ENCODE peak calls at places on chromosomes 4 and X, in ten cellular contexts. A is activated T-helper 1 cell treated with anti-CD3 and anti-CD28 coated beads, Interleukin-2, amount 50 U/mL, for 16 hours; R is COR-L47; X is WTC11; V is substantia nigra; P is kidney epithelial cell; Z is stimulated activated CD8-positive, alpha-beta memory T cell treated with anti-CD3 and anti-CD28 coated beads, Interleukin-4, amount 100 ng/mL, for 1 hour; K is endothelial cell; D is psoas muscle; S is stimulated activated CD4-positive, alpha-beta T cell treated with anti-CD3 and anti-CD28 coated beads, Interleukin-15, amount 100 ng/mL, for 1 hour. C is an unnamed sample.

GRCh38 chr4:183403486-183403885 is 41.0 kb upstream of the CDKN2AIP start:
- DNase-seq in A (no peak), R (no peak), X (no peak), V (no peak), P (no peak), Z (no peak), K (no peak), D (no peak), S (no peak), C (no peak)

GRCh38 chr4:8324640-8325239 is 55.2 kb downstream of the HTRA3 start:
- DNase-seq in A (no peak), R (no peak), X (no peak), V (no peak), P (no peak), Z (no peak), K (no peak), D (no peak), S (no peak), C (no peak)

GRCh38 chr4:304987-305680 is at the start of gene ZNF732:
- DNase-seq in A (no peak), R (no peak), X (peak), V (no peak), P (peak), Z (no peak), K (peak), D (no peak), S (no peak), C (no peak)

GRCh38 chr4:120440730-120441129 is 374.1 kb upstream of the MAD2L1 start:
- DNase-seq in A (no peak), R (no peak), X (no peak), V (no peak), P (no peak), Z (no peak), K (no peak), D (no peak), S (no peak), C (no peak)

GRCh38 chrX:108731144-108731543 is 5.2 kb downstream of the IRS4 start:
- DNase-seq in A (no peak), R (no peak), X (no peak), V (no peak), P (no peak), Z (no peak), K (no peak), D (no peak), S (no peak), C (peak)

GRCh38 chr4:184396001-184396400 is 78.3 kb downstream of the IRF2 start:
- DNase-seq in A (no peak), R (no peak), X (no peak), V (no peak), P (no peak), Z (no peak), K (no peak), D (peak), S (no peak), C (no peak)

GRCh38 chr4:184265566-184266351 is 48.1 kb upstream of the ENPP6 start:
- DNase-seq in A (no peak), R (no peak), X (no peak), V (no peak), P (no peak), Z (no peak), K (peak), D (no peak), S (no peak), C (no peak)

GRCh38 chr4:28443786-28444412 is 1583.3 kb downstream of the STIM2 start:
- DNase-seq in A (no peak), R (no peak), X (peak), V (no peak), P (no peak), Z (no peak), K (no peak), D (no peak), S (no peak), C (no peak)

GRCh38 chr4:2832309-2832980 is 11.2 kb upstream of the ADD1 start:
- DNase-seq in A (no peak), R (no peak), X (no peak), V (no peak), P (no peak), Z (no peak), K (no peak), D (peak), S (no peak), C (no peak)

GRCh38 chr4:123342498-123342897 is 54.1 kb upstream of the SPRY1 start:
- DNase-seq in A (no peak), R (no peak), X (no peak), V (no peak), P (no peak), Z (no peak), K (no peak), D (no peak), S (no peak), C (no peak)

C was measured in neural progenitor cell.